ENCODE peak calls at places on chromosome 11, in nine cellular contexts. M is adipocyte, Z is heart right ventricle, V is hippocampal formation, A is COR-L47, I is Kasumi-1, T is WTC11, F is anterior cingulate cortex, H is SW 1271. G is an unnamed sample.

GRCh38 chr11:75147191-75147874 is 3.6 kb upstream of the SLCO2B1 start:
- DNase-seq in Z (no peak), H (no peak), I (no peak), V (no peak), M (no peak), F (no peak), A (no peak), T (no peak), G (no peak)

GRCh38 chr11:80136991-80137390 is 696.2 kb upstream of the TENM4 start:
- DNase-seq in T (no peak), M (peak), A (no peak), Z (no peak), H (no peak), F (no peak), I (no peak), V (no peak), G (no peak)

GRCh38 chr11:100863080-100863581 is 176.0 kb downstream of the ARHGAP42 start:
- DNase-seq in I (no peak), H (no peak), F (no peak), A (no peak), T (no peak), Z (peak), V (no peak), M (peak), G (no peak)

GRCh38 chr11:3855808-3856491 is 486 bp downstream of the STIM1 start:
- DNase-seq in T (peak), Z (peak), A (no peak), M (peak), V (no peak), H (no peak), F (no peak), I (peak), G (peak)

GRCh38 chr11:69918938-69919650 is 99.9 kb upstream of the FGF3 start:
- DNase-seq in M (peak), F (peak), A (peak), V (peak), H (no peak), I (peak), T (peak), Z (peak), G (peak)

GRCh38 chr11:87573708-87574107 is 536.0 kb downstream of the TMEM135 start:
- DNase-seq in H (no peak), I (no peak), F (no peak), A (no peak), V (no peak), Z (no peak), T (no peak), M (no peak), G (no peak)

GRCh38 chr11:78350646-78351165 is 66.9 kb downstream of the GAB2 start:
- DNase-seq in T (no peak), F (no peak), V (peak), I (peak), M (peak), A (no peak), Z (peak), H (no peak), G (peak)

GRCh38 chr11:76770642-76771445 is 12.3 kb upstream of the TSKU start:
- DNase-seq in V (no peak), I (no peak), M (peak), A (no peak), F (no peak), Z (no peak), H (no peak), T (no peak), G (no peak)

GRCh38 chr11:81394324-81394723 is 1339.3 kb downstream of the FAM181B start:
- DNase-seq in H (no peak), A (no peak), I (no peak), F (no peak), V (no peak), T (no peak), Z (no peak), M (no peak), G (no peak)

GRCh38 chr11:75867778-75868374 is 52.9 kb downstream of the UVRAG start:
- DNase-seq in F (no peak), A (peak), I (peak), M (peak), V (peak), T (no peak), Z (peak), H (peak), G (peak)

GRCh38 chr11:109859325-109859724 is 233.9 kb upstream of the ZC3H12C start:
- DNase-seq in M (no peak), T (no peak), Z (no peak), I (no peak), A (no peak), V (no peak), H (no peak), F (no peak), G (no peak)

GRCh38 chr11:116696381-116696941 is 76.3 kb downstream of the BUD13 start:
- DNase-seq in V (no peak), I (no peak), H (no peak), T (peak), M (no peak), Z (no peak), F (no peak), A (no peak), G (no peak)

GRCh38 chr11:72703281-72704008 is 29.2 kb upstream of the PDE2A start:
- DNase-seq in F (no peak), V (no peak), M (peak), H (no peak), A (no peak), I (no peak), T (no peak), Z (peak), G (no peak)